ENCODE peak calls at places on chromosomes 2 and 18, in seven cellular contexts. J is NB4, F is A549, T is IMR-90, Z is spleen, K is Peyer's patch, D is lower leg skin. Y is an unnamed sample.

GRCh38 chr2:38106420-38107182 is 30.6 kb upstream of the CYP1B1 start:
- DNase-seq in K (no peak), F (no peak), Z (no peak), T (peak), J (peak), D (no peak), Y (no peak)

GRCh38 chr2:105839793-105840192 is 95.1 kb downstream of the NCK2 start:
- DNase-seq in J (no peak), F (no peak), Z (no peak), K (no peak), D (no peak), T (no peak), Y (no peak)

GRCh38 chr2:233953106-233953801 is 36.1 kb downstream of the TRPM8 start:
- DNase-seq in Z (no peak), D (peak), T (no peak), K (no peak), J (no peak), F (no peak), Y (no peak)

GRCh38 chr2:88016948-88017779 is 817 bp upstream of the RNU2-63P start:
- DNase-seq in T (no peak), F (peak), J (peak), K (no peak), Z (peak), D (peak), Y (peak)

GRCh38 chr2:112714836-112715631 is 5.8 kb upstream of the NT5DC4 start:
- DNase-seq in F (peak), J (no peak), Z (no peak), D (peak), T (peak), K (no peak), Y (no peak)

GRCh38 chr2:86552889-86553288 is 10.4 kb downstream of the CHMP3 start:
- DNase-seq in D (no peak), K (no peak), Z (no peak), F (no peak), T (no peak), J (no peak), Y (no peak)

GRCh38 chr2:218257390-218257981 is 3.3 kb upstream of the GPBAR1 start:
- DNase-seq in J (peak), T (no peak), D (peak), Z (no peak), F (no peak), K (no peak), Y (peak)

GRCh38 chr2:195961873-195962272 is 106.8 kb downstream of the DNAH7 start:
- DNase-seq in K (no peak), F (no peak), Z (no peak), T (no peak), J (peak), D (no peak), Y (peak)

GRCh38 chr2:46010925-46011490 is 286.2 kb upstream of the EPAS1 start:
- DNase-seq in D (no peak), F (peak), Z (no peak), K (no peak), T (peak), J (peak), Y (no peak)

GRCh38 chr2:238649123-238649522 is 198.8 kb upstream of the TWIST2 start:
- DNase-seq in Z (no peak), J (no peak), D (peak), K (no peak), F (no peak), T (no peak), Y (no peak)

GRCh38 chr2:46512185-46512584 is 32.8 kb downstream of the TMEM247 start:
- DNase-seq in Z (no peak), D (peak), F (no peak), T (no peak), K (no peak), J (no peak), Y (no peak)

GRCh38 chr2:18432999-18433398 is 127.5 kb downstream of the RDH14 start:
- DNase-seq in J (no peak), K (no peak), T (no peak), Z (no peak), D (no peak), F (no peak), Y (no peak)

GRCh38 chr18:62883937-62884735 is 168.8 kb downstream of the PHLPP1 start:
- DNase-seq in F (no peak), Z (no peak), D (no peak), T (no peak), J (no peak), K (no peak), Y (no peak)

GRCh38 chr2:156649596-156649995 is 213.4 kb downstream of the GPD2 start:
- DNase-seq in Z (no peak), D (no peak), K (no peak), F (no peak), J (no peak), T (no peak), Y (no peak)

GRCh38 chr2:191231995-191232394 is 13.2 kb upstream of the MYO1B start:
- DNase-seq in D (no peak), Z (no peak), J (no peak), F (no peak), K (no peak), T (peak), Y (no peak)

GRCh38 chr2:147260243-147260642 is 584.6 kb upstream of the ACVR2A start:
- DNase-seq in F (no peak), T (no peak), D (no peak), K (no peak), Z (no peak), J (no peak), Y (no peak)

DNA sequence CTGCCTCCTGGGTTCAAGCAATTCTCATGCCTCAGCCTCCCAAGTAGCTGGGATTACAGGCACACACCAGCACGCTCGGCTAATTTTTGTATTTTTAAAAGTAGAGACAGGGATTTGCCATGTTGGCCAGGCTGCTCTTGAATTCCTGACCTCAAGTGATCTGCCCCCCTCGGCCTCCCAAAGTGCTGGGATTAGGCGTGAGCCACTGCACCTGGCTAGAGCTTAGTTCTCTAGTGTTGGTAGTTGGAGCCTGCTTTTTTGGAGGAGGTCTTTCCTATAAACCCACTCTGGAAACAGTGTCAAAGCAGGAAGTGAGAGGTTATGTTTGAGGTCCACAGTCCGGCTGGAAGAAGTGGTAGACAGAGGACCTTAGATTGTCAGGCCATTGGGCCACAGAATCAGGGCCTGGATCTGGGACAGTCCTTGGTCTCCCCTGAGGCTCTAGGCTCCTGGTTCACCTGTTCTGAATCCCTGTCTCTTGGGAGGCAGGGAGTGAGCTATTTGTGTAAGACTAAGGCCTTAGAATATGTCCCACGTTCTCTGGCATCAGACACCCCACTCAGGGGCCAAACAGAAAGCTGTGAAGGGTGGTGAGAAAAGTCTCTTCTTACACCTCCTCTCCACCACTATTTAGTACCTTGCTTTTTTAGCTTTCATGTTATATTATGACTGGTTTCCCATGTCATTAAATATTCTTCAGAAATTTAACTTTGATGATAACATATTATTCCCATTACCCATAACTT is 34.5 kb downstream of the PCBP1 start:
- DNase-seq in K (no peak), Z (peak), J (no peak), D (no peak), T (no peak), F (no peak), Y (no peak)
- TF ChIP-seq POLR2A in K (no peak), Z (no peak), J (no peak), D (no peak), T (no peak), F (no peak), Y (no peak)

GRCh38 chr2:24972315-24972958 is 682 bp upstream of the DNAJC27 start:
- DNase-seq in Z (peak), T (no peak), D (peak), J (peak), K (peak), F (peak), Y (peak)

GRCh38 chr2:24970483-24971299 is 1.1 kb downstream of the DNAJC27 start:
- DNase-seq in F (no peak), J (peak), Z (no peak), T (peak), K (no peak), D (no peak), Y (no peak)

GRCh38 chr2:24969784-24970183 is 2.0 kb downstream of the DNAJC27 start:
- DNase-seq in K (no peak), D (no peak), F (no peak), J (no peak), T (peak), Z (no peak), Y (no peak)

GRCh38 chr2:24971300-24971549 is 530 bp downstream of the DNAJC27 start:
- DNase-seq in T (no peak), F (peak), D (no peak), J (peak), K (no peak), Z (no peak), Y (peak)

GRCh38 chr2:24971550-24972314 is at the start of gene DNAJC27:
- DNase-seq in T (peak), F (peak), Z (peak), J (peak), D (peak), K (peak), Y (peak)
- TF ChIP-seq POLR2A in T (peak), F (peak), Z (peak), J (peak), D (peak), K (peak), Y (peak)

GRCh38 chr2:116580209-116580608 is 1234.3 kb upstream of the DDX18 start:
- DNase-seq in T (no peak), Z (no peak), F (no peak), J (no peak), D (no peak), K (no peak), Y (no peak)
- TF ChIP-seq POLR2A in T (no peak), Z (no peak), F (no peak), J (no peak), D (no peak), K (no peak), Y (no peak)

DNA sequence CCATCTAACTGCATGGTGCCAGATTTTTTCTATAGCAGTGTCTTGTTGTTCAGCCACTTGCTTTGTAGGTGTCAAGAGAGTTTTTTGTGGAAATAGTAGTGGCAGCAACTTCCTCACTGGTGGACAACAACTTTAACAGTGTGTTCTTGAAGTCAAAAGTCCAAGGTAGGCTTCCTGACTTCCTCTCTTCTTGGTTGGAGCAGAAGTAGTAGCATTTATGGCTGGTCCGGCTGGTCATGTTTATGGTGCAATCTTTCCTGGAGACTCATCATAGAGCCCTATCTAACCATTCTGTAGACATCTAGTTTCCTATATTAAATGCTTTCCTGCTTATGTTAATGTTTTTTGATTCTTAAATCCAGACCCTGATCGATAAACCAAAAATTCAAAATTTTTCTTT is 11.7 kb downstream of the GPR75 start:
- DNase-seq in Z (no peak), T (no peak), J (peak), K (no peak), F (no peak), D (no peak), Y (no peak)
- TF ChIP-seq POLR2A in Z (no peak), T (no peak), J (no peak), K (no peak), F (no peak), D (no peak), Y (no peak)

GRCh38 chr18:48136544-48137353 is 206.3 kb upstream of the SMAD2 start:
- DNase-seq in D (peak), Z (peak), J (peak), T (no peak), K (peak), F (peak), Y (peak)
- TF ChIP-seq POLR2A in D (no peak), Z (no peak), J (no peak), T (no peak), K (no peak), F (no peak), Y (no peak)

GRCh38 chr2:85325466-85325811 is 2.4 kb downstream of the TGOLN2 start:
- DNase-seq in J (no peak), T (no peak), F (no peak), K (no peak), D (no peak), Z (no peak), Y (no peak)

GRCh38 chr2:85327757-85328617 is at the start of gene TGOLN2:
- DNase-seq in K (peak), D (peak), F (peak), Z (peak), J (peak), T (peak), Y (peak)

GRCh38 chr2:85326946-85327756 is 638 bp downstream of the TGOLN2 start:
- DNase-seq in K (peak), D (peak), Z (peak), J (peak), T (peak), F (no peak), Y (peak)

GRCh38 chr2:85324639-85325465 is 2.9 kb downstream of the TGOLN2 start:
- DNase-seq in Z (no peak), T (peak), F (no peak), K (peak), D (no peak), J (peak), Y (no peak)

GRCh38 chr2:85326406-85326945 is 1.3 kb downstream of the TGOLN2 start:
- DNase-seq in Z (peak), T (peak), K (no peak), F (no peak), J (peak), D (no peak), Y (peak)
- TF ChIP-seq POLR2A in Z (no peak), T (no peak), K (no peak), F (no peak), J (no peak), D (no peak), Y (peak)

Y was measured in GM12891.